ENCODE peak calls at places on chromosomes 1 and 21, in eight cellular contexts. X, D, I, G, N, L, J and Z are unnamed samples.

GRCh38 chr1:9413143-9413876 is 120.6 kb downstream of the SPSB1 start:
- DNase-seq in X (peak; percentile 94), N (peak; percentile 81), D (peak; percentile 56), G (peak; percentile 16), L (no peak), I (peak; percentile 30), J (peak; percentile 66), Z (peak; percentile 90)

GRCh38 chr1:247100676-247101279 is 3.4 kb downstream of the ZNF669 start:
- DNase-seq in I (no peak), G (no peak), J (no peak), X (no peak), D (no peak), L (no peak), N (no peak), Z (no peak)

GRCh38 chr1:200714504-200715187 is 24.0 kb upstream of the CAMSAP2 start:
- DNase-seq in J (no peak), X (no peak), I (no peak), G (no peak), N (no peak), D (no peak), L (no peak), Z (no peak)

GRCh38 chr1:32763221-32763620 is 53.9 kb downstream of the YARS1 start:
- DNase-seq in D (no peak), J (no peak), G (no peak), X (no peak), I (no peak), L (no peak), N (no peak), Z (no peak)

GRCh38 chr1:10765734-10766478 is 30.5 kb downstream of the CASZ1 start:
- DNase-seq in L (no peak), I (no peak), D (no peak), X (no peak), G (no peak), J (peak; percentile 84), N (no peak), Z (peak; percentile 50)

GRCh38 chr21:27154451-27155129 is 187.7 kb upstream of the ADAMTS5 start:
- DNase-seq in N (no peak), X (no peak), J (no peak), D (no peak), I (no peak), G (no peak), L (no peak), Z (no peak)

GRCh38 chr1:32786856-32787255 is 30.3 kb downstream of the YARS1 start:
- DNase-seq in J (no peak), N (no peak), L (no peak), X (peak; percentile 46), I (no peak), D (no peak), G (no peak), Z (no peak)

GRCh38 chr1:228171221-228171891 is 5.8 kb downstream of the IBA57 start:
- DNase-seq in I (no peak), N (no peak), G (no peak), J (no peak), D (no peak), X (no peak), L (peak; percentile 2), Z (no peak)

GRCh38 chr1:230797376-230798186 is 50.4 kb downstream of the CAPN9 start:
- DNase-seq in J (peak; percentile 41), G (no peak), L (peak; percentile 60), X (peak; percentile 64), N (peak; percentile 5), I (no peak), D (peak; percentile 68), Z (peak; percentile 47)

GRCh38 chr1:64545118-64545916 is 75.4 kb downstream of the CACHD1 start:
- DNase-seq in I (no peak), J (no peak), G (no peak), D (no peak), X (no peak), N (no peak), L (no peak), Z (no peak)

GRCh38 chr21:14737922-14738321 is 191.8 kb upstream of the SAMSN1 start:
- DNase-seq in D (peak; percentile 12), I (peak; percentile 28), G (peak; percentile 24), X (no peak), J (peak; percentile 46), L (peak; percentile 24), N (peak; percentile 31), Z (peak; percentile 42)

GRCh38 chr1:208172389-208173140 is 71.6 kb downstream of the PLXNA2 start:
- DNase-seq in G (no peak), N (no peak), D (no peak), L (no peak), I (no peak), J (no peak), X (peak; percentile 39), Z (no peak)

GRCh38 chr1:14142397-14143095 is 442.6 kb downstream of the PRDM2 start:
- DNase-seq in X (peak; percentile 60), N (no peak), I (no peak), J (no peak), D (no peak), G (no peak), L (no peak), Z (no peak)

GRCh38 chr1:30427545-30427944 is 295.8 kb downstream of the MATN1 start:
- DNase-seq in L (no peak), X (no peak), G (no peak), N (no peak), D (peak; percentile 1), I (no peak), J (peak; percentile 1), Z (no peak)

GRCh38 chr1:30845891-30846290 is 62.7 kb downstream of the SDC3 start:
- DNase-seq in I (no peak), J (no peak), G (no peak), X (no peak), D (no peak), L (no peak), N (no peak), Z (no peak)